ENCODE peak calls at places on chromosomes 3 and 15, in four cellular contexts. One of them, this sample, is unnamed.

GRCh38 chr3:17964113-17964512 is 221.7 kb upstream of the TBC1D5 start:
- DNase-seq in LNCaP clone FGC: no peak
- DNase-seq in colonic mucosa: no peak
- DNase-seq in fibroblast of mammary gland: no peak
- DNase-seq in this sample: no peak

GRCh38 chr15:42066764-42067415 is 27.5 kb downstream of the PLA2G4D start:
- DNase-seq in fibroblast of mammary gland: no peak
- DNase-seq in colonic mucosa: no peak
- DNase-seq in LNCaP clone FGC: no peak
- DNase-seq in this sample: no peak

GRCh38 chr3:148077318-148077923 is 620.3 kb upstream of the AGTR1 start:
- DNase-seq in fibroblast of mammary gland: peak; percentile 48
- DNase-seq in LNCaP clone FGC: no peak
- DNase-seq in colonic mucosa: no peak
- DNase-seq in this sample: peak; percentile 6

GRCh38 chr15:70486451-70487379 is 276.6 kb downstream of the UACA start:
- DNase-seq in LNCaP clone FGC: no peak
- DNase-seq in fibroblast of mammary gland: peak; percentile 99
- DNase-seq in colonic mucosa: no peak
- DNase-seq in this sample: no peak

GRCh38 chr15:77610731-77611130 is 22.0 kb downstream of the LINGO1 start:
- DNase-seq in LNCaP clone FGC: no peak
- DNase-seq in fibroblast of mammary gland: no peak
- DNase-seq in colonic mucosa: no peak
- DNase-seq in this sample: no peak

GRCh38 chr15:91988071-91988470 is 134.6 kb downstream of the SLCO3A1 start:
- DNase-seq in LNCaP clone FGC: no peak
- DNase-seq in colonic mucosa: no peak
- DNase-seq in fibroblast of mammary gland: no peak
- DNase-seq in this sample: no peak

GRCh38 chr3:155015776-155016451 is 64.2 kb upstream of the MME start:
- DNase-seq in colonic mucosa: no peak
- DNase-seq in fibroblast of mammary gland: no peak
- DNase-seq in LNCaP clone FGC: no peak
- DNase-seq in this sample: no peak

GRCh38 chr3:111669926-111670630 is 74.9 kb upstream of the ZBED2 start:
- DNase-seq in colonic mucosa: no peak
- DNase-seq in LNCaP clone FGC: no peak
- DNase-seq in fibroblast of mammary gland: peak; percentile 34
- DNase-seq in this sample: peak; percentile 73

GRCh38 chr3:42515391-42515916 is 13.0 kb downstream of the VIPR1 start:
- DNase-seq in fibroblast of mammary gland: no peak
- DNase-seq in colonic mucosa: peak; percentile 62
- DNase-seq in LNCaP clone FGC: no peak
- DNase-seq in this sample: no peak

GRCh38 chr3:8421267-8421666 is 80.4 kb upstream of the LMCD1 start:
- DNase-seq in fibroblast of mammary gland: no peak
- DNase-seq in colonic mucosa: no peak
- DNase-seq in LNCaP clone FGC: no peak
- DNase-seq in this sample: no peak

GRCh38 chr3:128624526-128625138 is 26.0 kb downstream of the RPN1 start:
- DNase-seq in fibroblast of mammary gland: no peak
- DNase-seq in LNCaP clone FGC: no peak
- DNase-seq in colonic mucosa: no peak
- DNase-seq in this sample: peak; percentile 30

GRCh38 chr3:9781978-9782575 is 10.2 kb downstream of the TADA3 start:
- DNase-seq in colonic mucosa: no peak
- DNase-seq in LNCaP clone FGC: no peak
- DNase-seq in fibroblast of mammary gland: no peak
- DNase-seq in this sample: no peak

GRCh38 chr15:59371458-59372351 is 966 bp downstream of the MYO1E start:
- DNase-seq in LNCaP clone FGC: no peak
- DNase-seq in fibroblast of mammary gland: no peak
- DNase-seq in colonic mucosa: peak; percentile 59
- DNase-seq in this sample: no peak

GRCh38 chr15:59372352-59373211 is at the start of gene MYO1E:
- DNase-seq in fibroblast of mammary gland: peak; percentile 97
- DNase-seq in LNCaP clone FGC: peak; percentile 98
- DNase-seq in colonic mucosa: peak; percentile 95
- DNase-seq in this sample: peak; percentile 97

GRCh38 chr15:59369597-59369996 is 3.1 kb downstream of the MYO1E start:
- DNase-seq in fibroblast of mammary gland: peak; percentile 48
- DNase-seq in LNCaP clone FGC: no peak
- DNase-seq in colonic mucosa: no peak
- DNase-seq in this sample: no peak

GRCh38 chr15:59376735-59377134 is 4.1 kb upstream of the MYO1E start:
- DNase-seq in colonic mucosa: no peak
- DNase-seq in LNCaP clone FGC: no peak
- DNase-seq in fibroblast of mammary gland: no peak
- DNase-seq in this sample: no peak

DNA sequence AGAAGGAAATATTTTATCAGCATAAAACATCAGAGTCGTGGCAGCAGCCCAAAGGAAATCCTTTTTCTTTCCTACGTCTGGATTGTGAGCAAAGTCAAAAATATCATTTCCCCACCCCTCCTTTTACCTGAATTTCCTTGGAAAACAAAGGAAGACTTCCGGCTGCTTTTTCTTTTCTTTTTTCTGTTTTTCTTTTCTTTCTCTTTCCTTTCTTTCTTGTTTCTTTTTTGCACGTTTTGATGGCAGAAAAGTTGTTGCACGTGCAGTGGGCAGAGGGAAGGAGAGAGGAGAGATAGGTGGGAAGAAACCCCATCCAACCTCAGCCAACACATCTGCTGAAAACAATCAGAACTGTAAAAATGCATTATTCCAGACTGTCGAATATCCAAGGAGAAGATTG is 544 bp upstream of the MYO1E start:
- DNase-seq in LNCaP clone FGC: no peak
- DNase-seq in fibroblast of mammary gland: no peak
- DNase-seq in colonic mucosa: no peak
- DNase-seq in this sample: no peak
- H3K4me3 ChIP-seq in LNCaP clone FGC: peak overlapping the region; percentile 74
- H3K4me3 ChIP-seq in fibroblast of mammary gland: peak overlapping the region; percentile 86
- H3K4me3 ChIP-seq in colonic mucosa: peak overlapping the region; percentile 87
- H3K4me3 ChIP-seq in this sample: peak overlapping the region; percentile 84

GRCh38 chr3:127003601-127004280 is 20.8 kb downstream of the PLXNA1 start:
- DNase-seq in fibroblast of mammary gland: no peak
- DNase-seq in colonic mucosa: no peak
- DNase-seq in LNCaP clone FGC: no peak
- DNase-seq in this sample: no peak

GRCh38 chr3:127003175-127003555 is 20.2 kb downstream of the PLXNA1 start:
- DNase-seq in LNCaP clone FGC: no peak
- DNase-seq in colonic mucosa: no peak
- DNase-seq in fibroblast of mammary gland: no peak
- DNase-seq in this sample: no peak

GRCh38 chr3:127001486-127002194 is 18.7 kb downstream of the PLXNA1 start:
- DNase-seq in colonic mucosa: no peak
- DNase-seq in LNCaP clone FGC: no peak
- DNase-seq in fibroblast of mammary gland: no peak
- DNase-seq in this sample: no peak

GRCh38 chr3:127000792-127001191 is 17.9 kb downstream of the PLXNA1 start:
- DNase-seq in LNCaP clone FGC: no peak
- DNase-seq in colonic mucosa: no peak
- DNase-seq in fibroblast of mammary gland: no peak
- DNase-seq in this sample: no peak

GRCh38 chr3:127002195-127003174 is 19.6 kb downstream of the PLXNA1 start:
- DNase-seq in fibroblast of mammary gland: peak; percentile 90
- DNase-seq in LNCaP clone FGC: no peak
- DNase-seq in colonic mucosa: peak; percentile 54
- DNase-seq in this sample: peak; percentile 94
- TF ChIP-seq CTCF in fibroblast of mammary gland: peak; percentile 44
- TF ChIP-seq CTCF in LNCaP clone FGC: no peak
- TF ChIP-seq CTCF in colonic mucosa: no peak
- TF ChIP-seq CTCF in this sample: peak; percentile 47

DNA sequence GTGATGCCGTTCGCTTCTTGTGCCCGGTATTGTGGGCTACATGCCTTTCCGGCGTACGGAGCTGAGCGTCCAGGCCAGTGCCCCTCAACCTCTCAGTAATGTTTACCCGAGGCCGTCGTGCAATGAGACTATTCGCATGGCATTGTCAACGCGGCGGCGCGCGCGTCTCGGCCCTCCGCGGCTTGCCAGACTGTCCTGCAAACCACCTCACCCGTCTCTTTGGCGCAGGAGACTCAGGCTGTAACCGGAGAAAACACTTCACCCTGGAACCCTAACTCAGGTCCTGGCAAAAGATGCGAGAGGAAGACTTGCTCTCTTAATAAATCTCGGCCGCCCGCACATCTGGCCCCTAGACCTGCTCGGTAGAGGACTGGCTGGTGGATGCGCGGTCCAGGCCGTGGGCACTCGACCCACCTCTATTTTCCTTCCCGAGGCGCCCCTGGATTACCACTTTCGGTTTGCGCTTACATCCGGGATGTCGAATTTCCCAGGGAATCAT is 71.6 kb upstream of the POLG start:
- DNase-seq in fibroblast of mammary gland: no peak
- DNase-seq in colonic mucosa: no peak
- DNase-seq in LNCaP clone FGC: no peak
- DNase-seq in this sample: peak; percentile 17
- H3K4me3 ChIP-seq in fibroblast of mammary gland: no peak overlapping the region
- H3K4me3 ChIP-seq in colonic mucosa: no peak overlapping the region
- H3K4me3 ChIP-seq in LNCaP clone FGC: no peak overlapping the region
- H3K4me3 ChIP-seq in this sample: peak overlapping the region; percentile 15

GRCh38 chr3:57851304-57851703 is 95.2 kb downstream of the SLMAP start:
- DNase-seq in colonic mucosa: no peak
- DNase-seq in LNCaP clone FGC: no peak
- DNase-seq in fibroblast of mammary gland: no peak
- DNase-seq in this sample: no peak

GRCh38 chr3:57855281-57855680 is 99.2 kb downstream of the SLMAP start:
- DNase-seq in LNCaP clone FGC: no peak
- DNase-seq in fibroblast of mammary gland: peak; percentile 61
- DNase-seq in colonic mucosa: no peak
- DNase-seq in this sample: peak; percentile 76

GRCh38 chr3:57855943-57856342 is 99.8 kb downstream of the SLMAP start:
- DNase-seq in LNCaP clone FGC: no peak
- DNase-seq in colonic mucosa: no peak
- DNase-seq in fibroblast of mammary gland: peak; percentile 18
- DNase-seq in this sample: no peak

GRCh38 chr3:57856675-57857074 is 100.6 kb downstream of the SLMAP start:
- DNase-seq in fibroblast of mammary gland: peak; percentile 40
- DNase-seq in LNCaP clone FGC: no peak
- DNase-seq in colonic mucosa: no peak
- DNase-seq in this sample: no peak

DNA sequence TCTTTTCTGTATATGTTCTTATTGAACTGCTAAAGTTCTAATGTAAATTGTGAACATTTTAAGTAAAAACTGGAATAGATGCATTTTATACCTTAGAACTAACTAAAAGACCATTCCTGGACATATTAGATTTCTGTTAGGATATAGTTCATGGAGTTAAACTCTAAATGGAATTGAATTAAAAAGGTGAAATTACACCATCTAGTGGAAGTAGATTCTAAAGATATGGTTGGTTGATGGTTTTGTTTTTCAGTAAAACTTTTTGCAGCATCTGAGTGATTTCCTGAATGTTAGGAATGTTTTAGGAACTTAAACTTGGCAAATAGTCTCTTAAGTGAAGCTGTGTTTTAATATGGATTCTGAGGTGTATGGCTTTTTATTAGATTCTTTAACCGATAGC is 96.8 kb downstream of the SLMAP start:
- DNase-seq in LNCaP clone FGC: no peak
- DNase-seq in fibroblast of mammary gland: peak; percentile 46
- DNase-seq in colonic mucosa: no peak
- DNase-seq in this sample: peak; percentile 4
- TF ChIP-seq CTCF in LNCaP clone FGC: peak; percentile 26
- TF ChIP-seq CTCF in fibroblast of mammary gland: peak; percentile 30
- TF ChIP-seq CTCF in colonic mucosa: no peak
- TF ChIP-seq CTCF in this sample: peak; percentile 24

GRCh38 chr3:66036586-66037061 is 2.1 kb downstream of the MAGI1 start:
- DNase-seq in colonic mucosa: no peak
- DNase-seq in fibroblast of mammary gland: no peak
- DNase-seq in LNCaP clone FGC: no peak
- DNase-seq in this sample: no peak

GRCh38 chr3:66037330-66037985 is 1.3 kb downstream of the MAGI1 start:
- DNase-seq in LNCaP clone FGC: peak; percentile 25
- DNase-seq in fibroblast of mammary gland: peak; percentile 48
- DNase-seq in colonic mucosa: peak; percentile 60
- DNase-seq in this sample: peak; percentile 79

GRCh38 chr3:66033241-66034138 is 5.2 kb downstream of the MAGI1 start:
- DNase-seq in colonic mucosa: no peak
- DNase-seq in fibroblast of mammary gland: no peak
- DNase-seq in LNCaP clone FGC: no peak
- DNase-seq in this sample: no peak

GRCh38 chr3:66037986-66038369 is 740 bp downstream of the MAGI1 start:
- DNase-seq in LNCaP clone FGC: no peak
- DNase-seq in fibroblast of mammary gland: no peak
- DNase-seq in colonic mucosa: no peak
- DNase-seq in this sample: no peak

GRCh38 chr3:66035763-66036477 is 2.8 kb downstream of the MAGI1 start:
- DNase-seq in colonic mucosa: no peak
- DNase-seq in fibroblast of mammary gland: no peak
- DNase-seq in LNCaP clone FGC: no peak
- DNase-seq in this sample: no peak
- H3K4me3 ChIP-seq in colonic mucosa: no peak overlapping the region
- H3K4me3 ChIP-seq in fibroblast of mammary gland: no peak overlapping the region
- H3K4me3 ChIP-seq in LNCaP clone FGC: no peak overlapping the region
- H3K4me3 ChIP-seq in this sample: peak overlapping the region; percentile 94

DNA sequence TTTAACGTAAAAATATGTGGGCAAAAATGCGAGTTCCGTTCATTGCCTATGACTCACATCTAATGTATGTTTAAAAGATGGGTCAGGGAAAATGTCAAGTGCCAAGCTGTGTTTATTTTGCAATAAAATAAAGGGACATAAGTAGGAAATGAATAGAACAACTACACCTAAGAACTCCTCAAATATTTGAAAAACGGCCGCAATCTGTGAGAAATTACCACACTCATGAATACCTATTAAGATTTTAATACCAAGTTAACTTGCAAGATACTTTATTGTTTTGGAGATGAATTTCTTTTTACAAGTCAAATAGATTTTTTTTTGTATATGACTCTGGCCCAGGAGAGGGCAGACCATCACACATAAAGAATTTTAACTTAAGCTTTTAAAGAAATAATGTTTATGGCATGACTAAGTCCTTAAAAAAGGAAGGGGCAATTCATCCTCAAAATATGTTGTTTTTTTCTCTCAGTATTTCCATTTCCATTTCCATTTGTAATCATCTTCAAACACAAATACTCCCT is 152.7 kb downstream of the SUCNR1 start:
- DNase-seq in LNCaP clone FGC: peak; percentile 18
- DNase-seq in fibroblast of mammary gland: peak; percentile 85
- DNase-seq in colonic mucosa: no peak
- DNase-seq in this sample: peak; percentile 66
- TF ChIP-seq CTCF in LNCaP clone FGC: no peak
- TF ChIP-seq CTCF in fibroblast of mammary gland: peak; percentile 36
- TF ChIP-seq CTCF in colonic mucosa: no peak
- TF ChIP-seq CTCF in this sample: peak; percentile 11

GRCh38 chr15:43067717-43068461 is 37.9 kb downstream of the UBR1 start:
- DNase-seq in LNCaP clone FGC: no peak
- DNase-seq in colonic mucosa: no peak
- DNase-seq in fibroblast of mammary gland: peak; percentile 53
- DNase-seq in this sample: peak; percentile 80
- H3K4me3 ChIP-seq in LNCaP clone FGC: no peak overlapping the region
- H3K4me3 ChIP-seq in colonic mucosa: no peak overlapping the region
- H3K4me3 ChIP-seq in fibroblast of mammary gland: no peak overlapping the region
- H3K4me3 ChIP-seq in this sample: no peak overlapping the region

GRCh38 chr15:62706361-62706760 is 336.2 kb upstream of the TPM1 start:
- DNase-seq in fibroblast of mammary gland: peak; percentile 21
- DNase-seq in colonic mucosa: no peak
- DNase-seq in LNCaP clone FGC: peak; percentile 39
- DNase-seq in this sample: peak; percentile 24
- TF ChIP-seq CTCF in fibroblast of mammary gland: no peak
- TF ChIP-seq CTCF in colonic mucosa: no peak
- TF ChIP-seq CTCF in LNCaP clone FGC: peak; percentile 51
- TF ChIP-seq CTCF in this sample: no peak